ENCODE peak calls at places on chromosomes 7 and 10, in six cellular contexts. One of them, this sample, is unnamed.

GRCh38 chr7:70238171-70238575 is 639.9 kb downstream of the AUTS2 start:
- DNase-seq in fibroblast of lung: no peak
- DNase-seq in cardiac muscle cell: no peak
- DNase-seq in AG09309: no peak
- DNase-seq in GM06990: peak
- DNase-seq in A549: no peak
- DNase-seq in this sample: no peak

GRCh38 chr10:21510218-21511070 is 15.0 kb downstream of the SKIDA1 start:
- DNase-seq in fibroblast of lung: peak
- DNase-seq in cardiac muscle cell: no peak
- DNase-seq in AG09309: no peak
- DNase-seq in GM06990: no peak
- DNase-seq in A549: no peak
- DNase-seq in this sample: no peak

GRCh38 chr10:9766762-9767161 is 1250.9 kb upstream of the CELF2 start:
- DNase-seq in fibroblast of lung: no peak
- DNase-seq in cardiac muscle cell: no peak
- DNase-seq in AG09309: no peak
- DNase-seq in GM06990: no peak
- DNase-seq in A549: no peak
- DNase-seq in this sample: no peak

GRCh38 chr10:124534231-124534798 is 72.7 kb downstream of the LHPP start:
- DNase-seq in fibroblast of lung: peak
- DNase-seq in cardiac muscle cell: peak
- DNase-seq in AG09309: no peak
- DNase-seq in GM06990: peak
- DNase-seq in A549: no peak
- DNase-seq in this sample: peak

GRCh38 chr10:10662720-10663467 is 354.8 kb upstream of the CELF2 start:
- DNase-seq in fibroblast of lung: no peak
- DNase-seq in cardiac muscle cell: peak
- DNase-seq in AG09309: no peak
- DNase-seq in GM06990: no peak
- DNase-seq in A549: no peak
- DNase-seq in this sample: no peak

GRCh38 chr7:92325850-92326249 is 80.1 kb downstream of the ANKIB1 start:
- DNase-seq in fibroblast of lung: no peak
- DNase-seq in cardiac muscle cell: peak
- DNase-seq in AG09309: no peak
- DNase-seq in GM06990: no peak
- DNase-seq in A549: no peak
- DNase-seq in this sample: no peak

GRCh38 chr7:88200793-88201192 is 19.0 kb downstream of the SRI start:
- DNase-seq in fibroblast of lung: no peak
- DNase-seq in cardiac muscle cell: no peak
- DNase-seq in AG09309: no peak
- DNase-seq in GM06990: no peak
- DNase-seq in A549: no peak
- DNase-seq in this sample: no peak

GRCh38 chr7:149718730-149719049 is 54.7 kb downstream of the ZNF467 start:
- DNase-seq in fibroblast of lung: no peak
- DNase-seq in cardiac muscle cell: no peak
- DNase-seq in AG09309: no peak
- DNase-seq in GM06990: no peak
- DNase-seq in A549: no peak
- DNase-seq in this sample: no peak

GRCh38 chr7:42913591-42913990 is 1.7 kb upstream of the C7orf25 start:
- DNase-seq in fibroblast of lung: peak
- DNase-seq in cardiac muscle cell: peak
- DNase-seq in AG09309: peak
- DNase-seq in GM06990: no peak
- DNase-seq in A549: no peak
- DNase-seq in this sample: no peak

GRCh38 chr7:91436655-91437054 is 172.4 kb downstream of the FZD1 start:
- DNase-seq in fibroblast of lung: no peak
- DNase-seq in cardiac muscle cell: no peak
- DNase-seq in AG09309: no peak
- DNase-seq in GM06990: no peak
- DNase-seq in A549: no peak
- DNase-seq in this sample: no peak

GRCh38 chr7:20021834-20022233 is 195.3 kb downstream of the MACC1 start:
- DNase-seq in fibroblast of lung: peak
- DNase-seq in cardiac muscle cell: no peak
- DNase-seq in AG09309: no peak
- DNase-seq in GM06990: peak
- DNase-seq in A549: no peak
- DNase-seq in this sample: peak

GRCh38 chr7:122885583-122886356 is 490 bp downstream of the CADPS2 start:
- DNase-seq in fibroblast of lung: peak
- DNase-seq in cardiac muscle cell: peak
- DNase-seq in AG09309: no peak
- DNase-seq in GM06990: peak
- DNase-seq in A549: peak
- DNase-seq in this sample: no peak

GRCh38 chr7:152859781-152860191 is 100.2 kb downstream of the ACTR3B start:
- DNase-seq in fibroblast of lung: no peak
- DNase-seq in cardiac muscle cell: no peak
- DNase-seq in AG09309: no peak
- DNase-seq in GM06990: no peak
- DNase-seq in A549: peak
- DNase-seq in this sample: no peak

GRCh38 chr7:131111081-131111576 is 216.5 kb upstream of the MKLN1 start:
- DNase-seq in fibroblast of lung: peak
- DNase-seq in cardiac muscle cell: peak
- DNase-seq in AG09309: peak
- DNase-seq in GM06990: no peak
- DNase-seq in A549: peak
- DNase-seq in this sample: peak

GRCh38 chr7:129017264-129017663 is 37.6 kb downstream of the TNPO3 start:
- DNase-seq in fibroblast of lung: no peak
- DNase-seq in cardiac muscle cell: no peak
- DNase-seq in AG09309: no peak
- DNase-seq in GM06990: no peak
- DNase-seq in A549: no peak
- DNase-seq in this sample: no peak

GRCh38 chr7:130152270-130153141 is 52.7 kb downstream of the TMEM209 start:
- DNase-seq in fibroblast of lung: peak
- DNase-seq in cardiac muscle cell: peak
- DNase-seq in AG09309: no peak
- DNase-seq in GM06990: no peak
- DNase-seq in A549: no peak
- DNase-seq in this sample: no peak

GRCh38 chr7:141158562-141158961 is 84.7 kb downstream of the TMEM178B start:
- DNase-seq in fibroblast of lung: peak
- DNase-seq in cardiac muscle cell: peak
- DNase-seq in AG09309: peak
- DNase-seq in GM06990: peak
- DNase-seq in A549: peak
- DNase-seq in this sample: no peak

GRCh38 chr10:45557275-45557905 is 115.2 kb downstream of the ZFAND4 start:
- DNase-seq in fibroblast of lung: no peak
- DNase-seq in cardiac muscle cell: peak
- DNase-seq in AG09309: no peak
- DNase-seq in GM06990: peak
- DNase-seq in A549: no peak
- DNase-seq in this sample: peak

GRCh38 chr7:151088856-151089699 is 2.8 kb downstream of the AGAP3 start:
- DNase-seq in fibroblast of lung: peak
- DNase-seq in cardiac muscle cell: peak
- DNase-seq in AG09309: no peak
- DNase-seq in GM06990: no peak
- DNase-seq in A549: no peak
- DNase-seq in this sample: peak

GRCh38 chr7:32896948-32897347 is 5.4 kb upstream of the KBTBD2 start:
- DNase-seq in fibroblast of lung: no peak
- DNase-seq in cardiac muscle cell: no peak
- DNase-seq in AG09309: no peak
- DNase-seq in GM06990: no peak
- DNase-seq in A549: no peak
- DNase-seq in this sample: no peak

DNA sequence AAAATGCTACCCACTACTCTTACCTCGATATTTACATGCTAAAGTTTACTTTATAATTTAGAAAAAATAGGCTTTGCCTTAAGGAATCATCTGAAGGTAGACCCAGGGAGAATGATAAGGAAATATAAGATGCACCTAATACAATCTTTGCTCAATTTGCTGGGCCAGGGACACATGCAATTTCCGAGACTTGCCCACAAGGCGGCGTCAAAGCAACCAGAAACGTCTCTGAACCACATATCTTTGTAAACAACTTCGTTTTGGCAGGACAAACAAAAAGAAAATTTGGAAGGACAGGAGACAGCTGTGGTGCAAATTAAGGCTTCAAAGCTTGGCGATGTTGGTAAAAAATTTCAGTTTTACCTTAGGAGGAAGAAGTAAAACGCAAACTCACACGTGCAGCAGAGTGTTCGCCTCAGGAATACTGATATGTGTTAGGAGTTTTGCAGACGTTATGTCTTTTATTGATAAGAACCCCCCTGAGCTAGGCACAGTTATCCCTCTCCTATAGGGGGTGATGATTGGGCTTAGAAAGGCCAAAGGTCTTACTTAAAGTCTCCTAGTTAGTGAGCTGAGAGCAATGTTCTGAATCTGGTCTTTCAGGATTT is 134.3 kb downstream of the PRKCQ start:
- DNase-seq in fibroblast of lung: peak
- DNase-seq in cardiac muscle cell: peak
- DNase-seq in AG09309: peak
- DNase-seq in GM06990: no peak
- DNase-seq in A549: peak
- DNase-seq in this sample: peak
- TF ChIP-seq CTCF in fibroblast of lung: peak
- TF ChIP-seq CTCF in cardiac muscle cell: peak
- TF ChIP-seq CTCF in AG09309: peak
- TF ChIP-seq CTCF in GM06990: peak
- TF ChIP-seq CTCF in A549: peak
- TF ChIP-seq CTCF in this sample: peak

GRCh38 chr10:48332871-48333216 is 26.4 kb downstream of the MAPK8 start:
- DNase-seq in fibroblast of lung: no peak
- DNase-seq in cardiac muscle cell: no peak
- DNase-seq in AG09309: no peak
- DNase-seq in GM06990: no peak
- DNase-seq in A549: no peak
- DNase-seq in this sample: no peak

GRCh38 chr10:48330269-48330668 is 23.8 kb downstream of the MAPK8 start:
- DNase-seq in fibroblast of lung: no peak
- DNase-seq in cardiac muscle cell: peak
- DNase-seq in AG09309: peak
- DNase-seq in GM06990: no peak
- DNase-seq in A549: no peak
- DNase-seq in this sample: no peak

GRCh38 chr10:48333856-48334255 is 27.4 kb downstream of the MAPK8 start:
- DNase-seq in fibroblast of lung: peak
- DNase-seq in cardiac muscle cell: no peak
- DNase-seq in AG09309: no peak
- DNase-seq in GM06990: no peak
- DNase-seq in A549: no peak
- DNase-seq in this sample: no peak

GRCh38 chr10:48331436-48331835 is 25.0 kb downstream of the MAPK8 start:
- DNase-seq in fibroblast of lung: no peak
- DNase-seq in cardiac muscle cell: no peak
- DNase-seq in AG09309: no peak
- DNase-seq in GM06990: no peak
- DNase-seq in A549: no peak
- DNase-seq in this sample: no peak

DNA sequence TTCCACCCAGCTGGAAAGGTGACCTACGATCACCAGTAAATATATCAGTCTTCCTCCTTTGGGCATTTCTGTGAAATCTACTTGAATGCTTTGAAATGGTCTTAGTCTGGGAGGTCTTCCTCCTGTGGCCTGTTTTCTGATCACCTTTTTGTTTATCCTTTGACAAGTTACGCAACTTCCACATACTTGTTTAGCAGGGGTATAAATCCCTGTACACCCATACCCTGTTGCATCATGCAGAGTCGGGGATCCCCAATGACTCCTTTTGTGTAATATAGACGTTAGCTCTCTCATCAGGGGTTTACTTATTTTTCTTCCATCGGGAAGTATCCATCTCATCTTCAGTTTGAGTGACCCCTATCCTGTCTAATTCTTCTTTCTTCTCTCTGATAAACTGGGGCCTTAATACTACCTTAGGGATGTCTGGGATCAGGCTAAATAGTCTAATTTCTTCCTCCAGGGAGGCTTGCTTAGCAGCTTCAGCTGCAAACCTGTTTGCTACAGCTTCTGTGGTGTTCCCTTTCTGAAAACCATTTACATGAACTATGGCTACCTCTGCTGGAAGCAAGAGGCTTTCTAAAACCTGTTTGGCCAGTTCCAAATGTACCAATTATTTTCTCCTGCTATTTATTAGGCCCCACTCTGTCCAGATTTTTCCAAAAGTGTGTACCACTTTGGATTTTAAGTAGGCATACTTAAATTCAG is 25.8 kb downstream of the MAPK8 start:
- DNase-seq in fibroblast of lung: no peak
- DNase-seq in cardiac muscle cell: no peak
- DNase-seq in AG09309: no peak
- DNase-seq in GM06990: no peak
- DNase-seq in A549: no peak
- DNase-seq in this sample: no peak
- TF ChIP-seq CTCF in fibroblast of lung: no peak
- TF ChIP-seq CTCF in cardiac muscle cell: no peak
- TF ChIP-seq CTCF in AG09309: no peak
- TF ChIP-seq CTCF in GM06990: no peak
- TF ChIP-seq CTCF in A549: no peak
- TF ChIP-seq CTCF in this sample: no peak

DNA sequence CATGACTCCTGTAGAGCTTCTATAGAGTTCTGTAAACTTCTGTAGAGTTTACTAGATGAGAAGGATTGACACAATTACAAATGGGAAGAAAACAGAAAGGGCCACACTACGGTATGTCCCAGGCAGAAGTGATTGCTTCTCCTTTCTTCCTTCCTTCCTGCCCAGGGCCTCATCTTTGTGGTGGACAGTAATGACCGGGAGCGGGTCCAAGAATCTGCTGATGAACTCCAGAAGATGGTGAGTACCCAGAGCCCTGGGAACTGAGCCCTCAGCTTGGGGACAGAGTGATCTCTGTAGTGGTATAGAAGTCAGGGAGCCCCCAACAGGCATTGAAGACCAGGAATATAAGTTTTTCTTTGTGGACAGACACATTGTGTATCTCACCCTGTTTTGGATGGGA is 1.7 kb downstream of the ARF5 start:
- DNase-seq in fibroblast of lung: no peak
- DNase-seq in cardiac muscle cell: no peak
- DNase-seq in AG09309: no peak
- DNase-seq in GM06990: no peak
- DNase-seq in A549: no peak
- DNase-seq in this sample: no peak
- TF ChIP-seq CTCF in fibroblast of lung: no peak
- TF ChIP-seq CTCF in cardiac muscle cell: no peak
- TF ChIP-seq CTCF in AG09309: no peak
- TF ChIP-seq CTCF in GM06990: no peak
- TF ChIP-seq CTCF in A549: no peak
- TF ChIP-seq CTCF in this sample: no peak

DNA sequence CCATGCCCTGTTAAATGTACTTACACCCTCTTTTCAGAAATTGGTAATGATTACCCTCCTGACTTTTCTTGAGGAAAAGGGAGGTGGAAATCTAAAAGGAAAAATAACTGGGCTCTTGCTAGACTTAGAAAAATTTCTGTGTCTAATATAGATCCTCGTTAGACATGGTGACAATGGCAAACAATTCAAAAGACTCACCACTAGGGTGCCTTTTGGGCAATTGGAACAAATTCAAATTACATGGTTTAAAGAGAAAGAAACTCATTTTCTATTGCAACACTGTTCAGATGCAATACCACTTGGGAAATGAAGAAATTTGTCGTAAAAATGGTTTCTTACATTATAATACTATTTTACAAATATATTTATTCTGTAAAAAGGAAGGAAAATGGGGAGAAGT is 950.1 kb downstream of the GRM8 start:
- DNase-seq in fibroblast of lung: no peak
- DNase-seq in cardiac muscle cell: no peak
- DNase-seq in AG09309: no peak
- DNase-seq in GM06990: no peak
- DNase-seq in A549: no peak
- DNase-seq in this sample: no peak
- TF ChIP-seq CTCF in fibroblast of lung: no peak
- TF ChIP-seq CTCF in cardiac muscle cell: no peak
- TF ChIP-seq CTCF in AG09309: no peak
- TF ChIP-seq CTCF in GM06990: no peak
- TF ChIP-seq CTCF in A549: no peak
- TF ChIP-seq CTCF in this sample: no peak

This sample was measured in CD14-positive monocyte.